ENCODE peak calls at places on chromosomes 5 and 9, in nine cellular contexts. One of them, this sample, is unnamed. For H3K4me1, the result is how much of the 10 kb centered on the place peaks cover.

GRCh38 chr5:170280090-170280493 is 17.5 kb downstream of the LCP2 start:
- DNase-seq in aorta: no peak
- DNase-seq in cardiac muscle cell: peak
- DNase-seq in lower lobe of right lung: no peak
- DNase-seq in astrocyte: no peak
- DNase-seq in heart left ventricle: no peak
- DNase-seq in CD8-positive, alpha-beta T cell: no peak
- DNase-seq in BE2C: no peak
- DNase-seq in mesenchymal stem cell: no peak
- DNase-seq in this sample: no peak

GRCh38 chr5:133285583-133286021 is 233.8 kb downstream of the HSPA4 start:
- DNase-seq in heart left ventricle: peak
- DNase-seq in lower lobe of right lung: no peak
- DNase-seq in BE2C: no peak
- DNase-seq in astrocyte: peak
- DNase-seq in mesenchymal stem cell: peak
- DNase-seq in CD8-positive, alpha-beta T cell: no peak
- DNase-seq in aorta: no peak
- DNase-seq in cardiac muscle cell: peak
- DNase-seq in this sample: no peak

GRCh38 chr5:36552626-36553393 is 53.6 kb upstream of the SLC1A3 start:
- DNase-seq in BE2C: no peak
- DNase-seq in cardiac muscle cell: no peak
- DNase-seq in CD8-positive, alpha-beta T cell: no peak
- DNase-seq in astrocyte: peak
- DNase-seq in aorta: no peak
- DNase-seq in mesenchymal stem cell: no peak
- DNase-seq in heart left ventricle: peak
- DNase-seq in lower lobe of right lung: no peak
- DNase-seq in this sample: no peak

GRCh38 chr5:101838329-101838964 is 457.6 kb downstream of the SLCO4C1 start:
- DNase-seq in BE2C: no peak
- DNase-seq in cardiac muscle cell: no peak
- DNase-seq in heart left ventricle: no peak
- DNase-seq in lower lobe of right lung: no peak
- DNase-seq in astrocyte: peak
- DNase-seq in CD8-positive, alpha-beta T cell: no peak
- DNase-seq in aorta: no peak
- DNase-seq in mesenchymal stem cell: peak
- DNase-seq in this sample: no peak

GRCh38 chr9:93676310-93677054 is 100.1 kb downstream of the PHF2 start:
- DNase-seq in cardiac muscle cell: no peak
- DNase-seq in aorta: peak
- DNase-seq in astrocyte: no peak
- DNase-seq in heart left ventricle: peak
- DNase-seq in mesenchymal stem cell: no peak
- DNase-seq in lower lobe of right lung: peak
- DNase-seq in CD8-positive, alpha-beta T cell: peak
- DNase-seq in BE2C: peak
- DNase-seq in this sample: peak

GRCh38 chr5:8134609-8135008 is 265.7 kb downstream of the MTRR start:
- DNase-seq in heart left ventricle: no peak
- DNase-seq in lower lobe of right lung: no peak
- DNase-seq in mesenchymal stem cell: no peak
- DNase-seq in astrocyte: no peak
- DNase-seq in aorta: no peak
- DNase-seq in BE2C: no peak
- DNase-seq in cardiac muscle cell: no peak
- DNase-seq in CD8-positive, alpha-beta T cell: no peak
- DNase-seq in this sample: no peak

GRCh38 chr9:116391306-116391900 is 237.8 kb downstream of the PAPPA start:
- DNase-seq in astrocyte: peak
- DNase-seq in lower lobe of right lung: no peak
- DNase-seq in BE2C: no peak
- DNase-seq in CD8-positive, alpha-beta T cell: no peak
- DNase-seq in cardiac muscle cell: peak
- DNase-seq in aorta: no peak
- DNase-seq in heart left ventricle: no peak
- DNase-seq in mesenchymal stem cell: peak
- DNase-seq in this sample: no peak

GRCh38 chr5:69268899-69269298 is 34.2 kb downstream of the CDK7 start:
- DNase-seq in BE2C: no peak
- DNase-seq in cardiac muscle cell: no peak
- DNase-seq in astrocyte: no peak
- DNase-seq in aorta: no peak
- DNase-seq in mesenchymal stem cell: no peak
- DNase-seq in lower lobe of right lung: no peak
- DNase-seq in heart left ventricle: no peak
- DNase-seq in CD8-positive, alpha-beta T cell: no peak
- DNase-seq in this sample: no peak

GRCh38 chr5:151153766-151154272 is 3.8 kb downstream of the ANXA6 start:
- DNase-seq in mesenchymal stem cell: peak
- DNase-seq in heart left ventricle: no peak
- DNase-seq in lower lobe of right lung: no peak
- DNase-seq in BE2C: no peak
- DNase-seq in cardiac muscle cell: no peak
- DNase-seq in CD8-positive, alpha-beta T cell: no peak
- DNase-seq in astrocyte: no peak
- DNase-seq in aorta: no peak
- DNase-seq in this sample: no peak

GRCh38 chr5:151153300-151153699 is 4.3 kb downstream of the ANXA6 start:
- DNase-seq in BE2C: no peak
- DNase-seq in CD8-positive, alpha-beta T cell: no peak
- DNase-seq in aorta: no peak
- DNase-seq in astrocyte: no peak
- DNase-seq in mesenchymal stem cell: no peak
- DNase-seq in cardiac muscle cell: no peak
- DNase-seq in heart left ventricle: no peak
- DNase-seq in lower lobe of right lung: no peak
- DNase-seq in this sample: no peak

GRCh38 chr5:151155777-151156731 is 1.5 kb downstream of the ANXA6 start:
- DNase-seq in astrocyte: peak
- DNase-seq in aorta: no peak
- DNase-seq in heart left ventricle: peak
- DNase-seq in BE2C: peak
- DNase-seq in CD8-positive, alpha-beta T cell: no peak
- DNase-seq in mesenchymal stem cell: peak
- DNase-seq in cardiac muscle cell: peak
- DNase-seq in lower lobe of right lung: no peak
- DNase-seq in this sample: peak

GRCh38 chr5:151156732-151157402 is 712 bp downstream of the ANXA6 start:
- DNase-seq in cardiac muscle cell: peak
- DNase-seq in astrocyte: no peak
- DNase-seq in CD8-positive, alpha-beta T cell: peak
- DNase-seq in mesenchymal stem cell: peak
- DNase-seq in lower lobe of right lung: no peak
- DNase-seq in aorta: no peak
- DNase-seq in heart left ventricle: peak
- DNase-seq in BE2C: no peak
- DNase-seq in this sample: no peak

GRCh38 chr5:151155149-151155776 is 2.3 kb downstream of the ANXA6 start:
- DNase-seq in astrocyte: no peak
- DNase-seq in BE2C: no peak
- DNase-seq in lower lobe of right lung: no peak
- DNase-seq in aorta: no peak
- DNase-seq in heart left ventricle: no peak
- DNase-seq in cardiac muscle cell: peak
- DNase-seq in mesenchymal stem cell: no peak
- DNase-seq in CD8-positive, alpha-beta T cell: peak
- DNase-seq in this sample: no peak
- H3K4me1 ChIP-seq in astrocyte: under half
- H3K4me1 ChIP-seq in BE2C: under half
- H3K4me1 ChIP-seq in lower lobe of right lung: half or more
- H3K4me1 ChIP-seq in aorta: under half
- H3K4me1 ChIP-seq in heart left ventricle: half or more
- H3K4me1 ChIP-seq in cardiac muscle cell: half or more
- H3K4me1 ChIP-seq in mesenchymal stem cell: under half
- H3K4me1 ChIP-seq in CD8-positive, alpha-beta T cell: half or more
- H3K4me1 ChIP-seq in this sample: under half

GRCh38 chr9:94861589-94862241 is 135.2 kb downstream of the AOPEP start:
- DNase-seq in heart left ventricle: no peak
- DNase-seq in aorta: no peak
- DNase-seq in mesenchymal stem cell: peak
- DNase-seq in astrocyte: peak
- DNase-seq in CD8-positive, alpha-beta T cell: no peak
- DNase-seq in BE2C: no peak
- DNase-seq in cardiac muscle cell: peak
- DNase-seq in lower lobe of right lung: no peak
- DNase-seq in this sample: no peak
- H3K4me1 ChIP-seq in heart left ventricle: under half
- H3K4me1 ChIP-seq in aorta: under half
- H3K4me1 ChIP-seq in mesenchymal stem cell: under half
- H3K4me1 ChIP-seq in astrocyte: under half
- H3K4me1 ChIP-seq in CD8-positive, alpha-beta T cell: under half
- H3K4me1 ChIP-seq in BE2C: under half
- H3K4me1 ChIP-seq in cardiac muscle cell: under half
- H3K4me1 ChIP-seq in lower lobe of right lung: under half
- H3K4me1 ChIP-seq in this sample: under half

GRCh38 chr9:77600810-77601209 is 47.3 kb downstream of the GNA14 start:
- DNase-seq in astrocyte: no peak
- DNase-seq in cardiac muscle cell: no peak
- DNase-seq in lower lobe of right lung: no peak
- DNase-seq in mesenchymal stem cell: no peak
- DNase-seq in CD8-positive, alpha-beta T cell: no peak
- DNase-seq in aorta: no peak
- DNase-seq in heart left ventricle: no peak
- DNase-seq in BE2C: no peak
- DNase-seq in this sample: no peak

GRCh38 chr9:77599492-77599891 is 48.6 kb downstream of the GNA14 start:
- DNase-seq in BE2C: no peak
- DNase-seq in aorta: no peak
- DNase-seq in heart left ventricle: no peak
- DNase-seq in lower lobe of right lung: no peak
- DNase-seq in CD8-positive, alpha-beta T cell: no peak
- DNase-seq in cardiac muscle cell: no peak
- DNase-seq in astrocyte: no peak
- DNase-seq in mesenchymal stem cell: no peak
- DNase-seq in this sample: no peak

GRCh38 chr9:77597057-77597456 is 51.1 kb downstream of the GNA14 start:
- DNase-seq in BE2C: no peak
- DNase-seq in aorta: no peak
- DNase-seq in cardiac muscle cell: peak
- DNase-seq in astrocyte: no peak
- DNase-seq in CD8-positive, alpha-beta T cell: no peak
- DNase-seq in heart left ventricle: no peak
- DNase-seq in mesenchymal stem cell: no peak
- DNase-seq in lower lobe of right lung: no peak
- DNase-seq in this sample: no peak

GRCh38 chr9:77598510-77598909 is 49.6 kb downstream of the GNA14 start:
- DNase-seq in astrocyte: peak
- DNase-seq in heart left ventricle: peak
- DNase-seq in mesenchymal stem cell: peak
- DNase-seq in lower lobe of right lung: no peak
- DNase-seq in CD8-positive, alpha-beta T cell: no peak
- DNase-seq in BE2C: peak
- DNase-seq in aorta: no peak
- DNase-seq in cardiac muscle cell: peak
- DNase-seq in this sample: no peak

DNA sequence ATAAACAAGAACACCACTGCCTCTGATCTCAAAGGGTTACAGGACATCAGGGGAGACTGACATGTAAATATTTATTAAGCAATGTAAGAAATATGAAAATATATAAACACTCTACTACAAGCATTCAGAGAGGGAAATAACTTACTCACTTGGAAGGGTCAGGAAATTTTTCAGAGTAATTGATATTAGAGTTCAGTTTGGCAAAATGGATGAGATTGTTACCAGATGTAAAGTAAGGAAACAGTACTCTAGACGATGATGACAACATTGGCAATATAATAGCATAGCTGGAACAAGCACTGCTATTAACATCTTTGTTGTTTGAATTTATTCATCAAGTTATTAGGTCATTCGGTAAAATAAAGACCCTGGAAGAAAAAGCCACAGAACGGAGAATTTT is 49.2 kb downstream of the GNA14 start:
- DNase-seq in CD8-positive, alpha-beta T cell: no peak
- DNase-seq in aorta: no peak
- DNase-seq in heart left ventricle: no peak
- DNase-seq in mesenchymal stem cell: no peak
- DNase-seq in cardiac muscle cell: peak
- DNase-seq in lower lobe of right lung: no peak
- DNase-seq in astrocyte: no peak
- DNase-seq in BE2C: no peak
- DNase-seq in this sample: no peak
- H3K4me1 ChIP-seq in CD8-positive, alpha-beta T cell: under half
- H3K4me1 ChIP-seq in aorta: under half
- H3K4me1 ChIP-seq in heart left ventricle: half or more
- H3K4me1 ChIP-seq in mesenchymal stem cell: under half
- H3K4me1 ChIP-seq in cardiac muscle cell: under half
- H3K4me1 ChIP-seq in lower lobe of right lung: half or more
- H3K4me1 ChIP-seq in astrocyte: under half
- H3K4me1 ChIP-seq in BE2C: under half
- H3K4me1 ChIP-seq in this sample: under half

DNA sequence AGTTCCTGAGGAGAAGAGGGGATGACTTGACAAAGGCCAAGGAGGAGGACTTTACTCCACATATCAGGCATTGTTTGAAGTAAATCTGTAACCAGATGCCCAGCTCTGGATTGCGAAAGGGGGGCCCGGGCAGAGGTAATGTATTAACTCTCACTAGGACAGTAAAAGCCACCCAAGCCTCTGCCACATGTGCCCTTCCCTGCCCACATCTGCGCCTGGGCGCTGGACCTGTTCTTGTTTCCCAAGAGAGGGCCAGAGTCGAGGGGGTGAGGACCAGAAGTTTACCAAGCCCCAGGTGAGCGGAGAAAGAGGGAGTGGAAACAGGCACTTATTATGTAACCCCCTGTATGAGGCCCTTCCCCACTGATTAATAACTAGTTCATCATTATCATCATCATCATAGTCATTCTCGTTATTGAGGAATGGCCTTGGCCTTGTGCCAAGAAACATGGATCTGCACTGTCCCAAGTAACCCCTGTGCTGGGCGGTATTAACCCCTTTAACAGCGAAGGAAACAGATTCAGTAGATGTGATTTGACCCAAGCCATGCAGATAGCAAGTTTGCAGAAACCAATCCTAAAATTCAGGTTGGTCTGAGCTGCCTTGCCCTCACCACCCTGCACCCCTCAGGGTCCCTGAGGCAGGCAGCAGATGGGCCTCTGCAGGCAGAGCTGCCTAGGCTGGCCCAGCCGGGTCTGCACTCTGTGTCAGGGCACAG is at the start of gene SLC23A1:
- DNase-seq in CD8-positive, alpha-beta T cell: no peak
- DNase-seq in cardiac muscle cell: no peak
- DNase-seq in aorta: peak
- DNase-seq in astrocyte: no peak
- DNase-seq in lower lobe of right lung: no peak
- DNase-seq in BE2C: no peak
- DNase-seq in heart left ventricle: peak
- DNase-seq in mesenchymal stem cell: no peak
- DNase-seq in this sample: no peak
- H3K4me1 ChIP-seq in CD8-positive, alpha-beta T cell: under half
- H3K4me1 ChIP-seq in cardiac muscle cell: under half
- H3K4me1 ChIP-seq in aorta: under half
- H3K4me1 ChIP-seq in astrocyte: under half
- H3K4me1 ChIP-seq in lower lobe of right lung: under half
- H3K4me1 ChIP-seq in BE2C: under half
- H3K4me1 ChIP-seq in heart left ventricle: under half
- H3K4me1 ChIP-seq in mesenchymal stem cell: under half
- H3K4me1 ChIP-seq in this sample: under half

This sample was measured in tibial artery.